ENCODE peak calls at places on chromosomes 4 and X, in ten cellular contexts. One of them, this sample, is unnamed.

GRCh38 chr4:163566257-163566656 is 71.8 kb downstream of the TMA16 start:
- DNase-seq in foreskin fibroblast: no peak
- DNase-seq in testis: no peak
- DNase-seq in NCI-H2029 treated with DMSO at 0.1 percent for 48 hours: no peak
- DNase-seq in heart right ventricle: no peak
- DNase-seq in NCI-H1930: no peak
- DNase-seq in IMR-90: no peak
- DNase-seq in iPS-NIHi11: no peak
- DNase-seq in fibroblast of mammary gland: no peak
- DNase-seq in endothelial cell: no peak
- DNase-seq in this sample: no peak

GRCh38 chr4:140152015-140152703 is 1.8 kb downstream of the MAML3 start:
- DNase-seq in foreskin fibroblast: peak
- DNase-seq in testis: peak
- DNase-seq in NCI-H2029 treated with DMSO at 0.1 percent for 48 hours: peak
- DNase-seq in heart right ventricle: peak
- DNase-seq in NCI-H1930: peak
- DNase-seq in IMR-90: no peak
- DNase-seq in iPS-NIHi11: peak
- DNase-seq in fibroblast of mammary gland: no peak
- DNase-seq in endothelial cell: peak
- DNase-seq in this sample: peak

GRCh38 chrX:69088171-69088938 is 76.9 kb downstream of the PJA1 start:
- DNase-seq in foreskin fibroblast: peak
- DNase-seq in testis: no peak
- DNase-seq in NCI-H2029 treated with DMSO at 0.1 percent for 48 hours: no peak
- DNase-seq in heart right ventricle: no peak
- DNase-seq in NCI-H1930: no peak
- DNase-seq in IMR-90: peak
- DNase-seq in iPS-NIHi11: peak
- DNase-seq in fibroblast of mammary gland: peak
- DNase-seq in endothelial cell: no peak
- DNase-seq in this sample: no peak

GRCh38 chr4:165867961-165868360 is 5.1 kb upstream of the TLL1 start:
- DNase-seq in foreskin fibroblast: no peak
- DNase-seq in testis: no peak
- DNase-seq in NCI-H2029 treated with DMSO at 0.1 percent for 48 hours: no peak
- DNase-seq in heart right ventricle: no peak
- DNase-seq in NCI-H1930: no peak
- DNase-seq in IMR-90: no peak
- DNase-seq in iPS-NIHi11: peak
- DNase-seq in fibroblast of mammary gland: no peak
- DNase-seq in endothelial cell: no peak
- DNase-seq in this sample: no peak

GRCh38 chr4:103008875-103009729 is 10.4 kb downstream of the SLC9B1 start:
- DNase-seq in foreskin fibroblast: peak
- DNase-seq in testis: peak
- DNase-seq in NCI-H2029 treated with DMSO at 0.1 percent for 48 hours: peak
- DNase-seq in heart right ventricle: no peak
- DNase-seq in NCI-H1930: peak
- DNase-seq in IMR-90: peak
- DNase-seq in iPS-NIHi11: peak
- DNase-seq in fibroblast of mammary gland: peak
- DNase-seq in endothelial cell: peak
- DNase-seq in this sample: no peak

GRCh38 chr4:65669008-65669971 is 999 bp downstream of the EPHA5 start:
- DNase-seq in foreskin fibroblast: no peak
- DNase-seq in testis: no peak
- DNase-seq in NCI-H2029 treated with DMSO at 0.1 percent for 48 hours: no peak
- DNase-seq in heart right ventricle: peak
- DNase-seq in NCI-H1930: no peak
- DNase-seq in IMR-90: no peak
- DNase-seq in iPS-NIHi11: no peak
- DNase-seq in fibroblast of mammary gland: peak
- DNase-seq in endothelial cell: peak
- DNase-seq in this sample: no peak

GRCh38 chr4:14254252-14254651 is 626.7 kb upstream of the BOD1L1 start:
- DNase-seq in foreskin fibroblast: peak
- DNase-seq in testis: peak
- DNase-seq in NCI-H2029 treated with DMSO at 0.1 percent for 48 hours: no peak
- DNase-seq in heart right ventricle: peak
- DNase-seq in NCI-H1930: no peak
- DNase-seq in IMR-90: peak
- DNase-seq in iPS-NIHi11: peak
- DNase-seq in fibroblast of mammary gland: peak
- DNase-seq in endothelial cell: peak
- DNase-seq in this sample: no peak

GRCh38 chr4:74670583-74670982 is 123.7 kb downstream of the BTC start:
- DNase-seq in foreskin fibroblast: no peak
- DNase-seq in testis: no peak
- DNase-seq in NCI-H2029 treated with DMSO at 0.1 percent for 48 hours: no peak
- DNase-seq in heart right ventricle: no peak
- DNase-seq in NCI-H1930: no peak
- DNase-seq in IMR-90: no peak
- DNase-seq in iPS-NIHi11: no peak
- DNase-seq in fibroblast of mammary gland: no peak
- DNase-seq in endothelial cell: no peak
- DNase-seq in this sample: no peak

GRCh38 chr4:7168106-7168505 is 24.2 kb upstream of the SORCS2 start:
- DNase-seq in foreskin fibroblast: no peak
- DNase-seq in testis: no peak
- DNase-seq in NCI-H2029 treated with DMSO at 0.1 percent for 48 hours: no peak
- DNase-seq in heart right ventricle: no peak
- DNase-seq in NCI-H1930: no peak
- DNase-seq in IMR-90: no peak
- DNase-seq in iPS-NIHi11: no peak
- DNase-seq in fibroblast of mammary gland: no peak
- DNase-seq in endothelial cell: no peak
- DNase-seq in this sample: no peak

GRCh38 chr4:96833831-96834230 is 993.9 kb downstream of the PDHA2 start:
- DNase-seq in foreskin fibroblast: no peak
- DNase-seq in testis: no peak
- DNase-seq in NCI-H2029 treated with DMSO at 0.1 percent for 48 hours: no peak
- DNase-seq in heart right ventricle: no peak
- DNase-seq in NCI-H1930: no peak
- DNase-seq in IMR-90: no peak
- DNase-seq in iPS-NIHi11: no peak
- DNase-seq in fibroblast of mammary gland: no peak
- DNase-seq in endothelial cell: no peak
- DNase-seq in this sample: no peak

GRCh38 chr4:100811046-100811445 is 293.2 kb upstream of the EMCN start:
- DNase-seq in foreskin fibroblast: no peak
- DNase-seq in testis: no peak
- DNase-seq in NCI-H2029 treated with DMSO at 0.1 percent for 48 hours: no peak
- DNase-seq in heart right ventricle: no peak
- DNase-seq in NCI-H1930: no peak
- DNase-seq in IMR-90: no peak
- DNase-seq in iPS-NIHi11: peak
- DNase-seq in fibroblast of mammary gland: no peak
- DNase-seq in endothelial cell: no peak
- DNase-seq in this sample: no peak

GRCh38 chrX:48998391-48998790 is 3.7 kb downstream of the GRIPAP1 start:
- DNase-seq in foreskin fibroblast: no peak
- DNase-seq in testis: no peak
- DNase-seq in NCI-H2029 treated with DMSO at 0.1 percent for 48 hours: no peak
- DNase-seq in heart right ventricle: no peak
- DNase-seq in NCI-H1930: no peak
- DNase-seq in IMR-90: no peak
- DNase-seq in iPS-NIHi11: no peak
- DNase-seq in fibroblast of mammary gland: no peak
- DNase-seq in endothelial cell: no peak
- DNase-seq in this sample: no peak

GRCh38 chr4:155543126-155543765 is 123.4 kb upstream of the GUCY1A1 start:
- DNase-seq in foreskin fibroblast: peak
- DNase-seq in testis: no peak
- DNase-seq in NCI-H2029 treated with DMSO at 0.1 percent for 48 hours: no peak
- DNase-seq in heart right ventricle: no peak
- DNase-seq in NCI-H1930: no peak
- DNase-seq in IMR-90: peak
- DNase-seq in iPS-NIHi11: no peak
- DNase-seq in fibroblast of mammary gland: peak
- DNase-seq in endothelial cell: no peak
- DNase-seq in this sample: no peak

GRCh38 chr4:172220679-172221078 is 407.5 kb downstream of the GALNTL6 start:
- DNase-seq in foreskin fibroblast: no peak
- DNase-seq in testis: no peak
- DNase-seq in NCI-H2029 treated with DMSO at 0.1 percent for 48 hours: no peak
- DNase-seq in heart right ventricle: no peak
- DNase-seq in NCI-H1930: no peak
- DNase-seq in IMR-90: no peak
- DNase-seq in iPS-NIHi11: no peak
- DNase-seq in fibroblast of mammary gland: no peak
- DNase-seq in endothelial cell: no peak
- DNase-seq in this sample: no peak

GRCh38 chr4:7194251-7195137 is 2.2 kb downstream of the SORCS2 start:
- DNase-seq in foreskin fibroblast: peak
- DNase-seq in testis: peak
- DNase-seq in NCI-H2029 treated with DMSO at 0.1 percent for 48 hours: peak
- DNase-seq in heart right ventricle: peak
- DNase-seq in NCI-H1930: no peak
- DNase-seq in IMR-90: no peak
- DNase-seq in iPS-NIHi11: no peak
- DNase-seq in fibroblast of mammary gland: peak
- DNase-seq in endothelial cell: peak
- DNase-seq in this sample: no peak

GRCh38 chr4:77052352-77052751 is 23.4 kb downstream of the CCNI start:
- DNase-seq in foreskin fibroblast: peak
- DNase-seq in testis: no peak
- DNase-seq in NCI-H2029 treated with DMSO at 0.1 percent for 48 hours: no peak
- DNase-seq in heart right ventricle: peak
- DNase-seq in NCI-H1930: peak
- DNase-seq in IMR-90: peak
- DNase-seq in iPS-NIHi11: peak
- DNase-seq in fibroblast of mammary gland: peak
- DNase-seq in endothelial cell: peak
- DNase-seq in this sample: no peak

GRCh38 chr4:89619230-89619962 is 217.6 kb downstream of the SNCA start:
- DNase-seq in foreskin fibroblast: no peak
- DNase-seq in testis: no peak
- DNase-seq in NCI-H2029 treated with DMSO at 0.1 percent for 48 hours: no peak
- DNase-seq in heart right ventricle: no peak
- DNase-seq in NCI-H1930: no peak
- DNase-seq in IMR-90: no peak
- DNase-seq in iPS-NIHi11: no peak
- DNase-seq in fibroblast of mammary gland: no peak
- DNase-seq in endothelial cell: no peak
- DNase-seq in this sample: no peak

GRCh38 chr4:138310991-138311390 is 68.8 kb upstream of the SLC7A11 start:
- DNase-seq in foreskin fibroblast: peak
- DNase-seq in testis: no peak
- DNase-seq in NCI-H2029 treated with DMSO at 0.1 percent for 48 hours: no peak
- DNase-seq in heart right ventricle: no peak
- DNase-seq in NCI-H1930: no peak
- DNase-seq in IMR-90: peak
- DNase-seq in iPS-NIHi11: no peak
- DNase-seq in fibroblast of mammary gland: peak
- DNase-seq in endothelial cell: no peak
- DNase-seq in this sample: no peak

GRCh38 chrX:2398341-2398656 is 102.5 kb downstream of the DHRSX start:
- DNase-seq in foreskin fibroblast: no peak
- DNase-seq in testis: no peak
- DNase-seq in NCI-H2029 treated with DMSO at 0.1 percent for 48 hours: no peak
- DNase-seq in heart right ventricle: no peak
- DNase-seq in NCI-H1930: no peak
- DNase-seq in IMR-90: no peak
- DNase-seq in iPS-NIHi11: no peak
- DNase-seq in fibroblast of mammary gland: no peak
- DNase-seq in endothelial cell: no peak
- DNase-seq in this sample: no peak

GRCh38 chr4:55947254-55947882 is 1.4 kb upstream of the CEP135 start:
- DNase-seq in foreskin fibroblast: peak
- DNase-seq in testis: no peak
- DNase-seq in NCI-H2029 treated with DMSO at 0.1 percent for 48 hours: no peak
- DNase-seq in heart right ventricle: no peak
- DNase-seq in NCI-H1930: no peak
- DNase-seq in IMR-90: peak
- DNase-seq in iPS-NIHi11: no peak
- DNase-seq in fibroblast of mammary gland: no peak
- DNase-seq in endothelial cell: peak
- DNase-seq in this sample: no peak

GRCh38 chr4:75561789-75562188 is 5.9 kb downstream of the ODAPH start:
- DNase-seq in foreskin fibroblast: no peak
- DNase-seq in testis: peak
- DNase-seq in NCI-H2029 treated with DMSO at 0.1 percent for 48 hours: no peak
- DNase-seq in heart right ventricle: no peak
- DNase-seq in NCI-H1930: no peak
- DNase-seq in IMR-90: peak
- DNase-seq in iPS-NIHi11: peak
- DNase-seq in fibroblast of mammary gland: no peak
- DNase-seq in endothelial cell: no peak
- DNase-seq in this sample: no peak

GRCh38 chr4:74109894-74110605 is 11.1 kb upstream of the CXCL2 start:
- DNase-seq in foreskin fibroblast: peak
- DNase-seq in testis: no peak
- DNase-seq in NCI-H2029 treated with DMSO at 0.1 percent for 48 hours: no peak
- DNase-seq in heart right ventricle: no peak
- DNase-seq in NCI-H1930: no peak
- DNase-seq in IMR-90: peak
- DNase-seq in iPS-NIHi11: no peak
- DNase-seq in fibroblast of mammary gland: peak
- DNase-seq in endothelial cell: no peak
- DNase-seq in this sample: no peak